ENCODE peak calls at places on chromosome 1, in seven cellular contexts. R is HCT116; G is naive thymus-derived CD8-positive, alpha-beta T cell; Q is stimulated activated naive CD4-positive, alpha-beta T cell treated with Interleukin-2 at 50 U/mL for 16 hours; D is Right ventricle myocardium superior; X is T-helper 17 cell; A is stimulated activated CD8-positive, alpha-beta memory T cell treated with anti-CD3 and anti-CD28 coated beads, Interleukin-7, amount 100 ng/mL, for 4 hours. M is an unnamed sample.

GRCh38 chr1:112445591-112445990 is 49.6 kb downstream of the CTTNBP2NL start:
- DNase-seq in A (no peak), X (no peak), Q (no peak), G (no peak), D (no peak), R (no peak), M (no peak)

GRCh38 chr1:87956072-87956471 is 627.4 kb downstream of the LMO4 start:
- DNase-seq in A (no peak), Q (no peak), R (peak; percentile 32), G (no peak), D (no peak), X (no peak), M (no peak)

GRCh38 chr1:173297798-173298391 is 90.8 kb upstream of the TNFSF4 start:
- DNase-seq in A (no peak), X (no peak), G (no peak), R (no peak), D (no peak), Q (peak; percentile 34), M (no peak)

GRCh38 chr1:151347523-151348246 is 633 bp upstream of the RFX5 start:
- DNase-seq in D (no peak), G (no peak), X (no peak), Q (no peak), A (no peak), R (no peak), M (no peak)

GRCh38 chr1:179178135-179178630 is 51.3 kb downstream of the ABL2 start:
- DNase-seq in R (no peak), X (no peak), A (no peak), G (no peak), Q (no peak), D (no peak), M (no peak)

GRCh38 chr1:116002781-116003455 is 26.6 kb downstream of the SLC22A15 start:
- DNase-seq in D (no peak), X (no peak), G (no peak), A (no peak), Q (no peak), R (no peak), M (no peak)

GRCh38 chr1:60255565-60255964 is 182.0 kb upstream of the C1orf87 start:
- DNase-seq in R (no peak), X (no peak), Q (no peak), D (no peak), A (no peak), G (no peak), M (no peak)

GRCh38 chr1:35058990-35059389 is 20.2 kb upstream of the ZMYM1 start:
- DNase-seq in D (no peak), A (no peak), Q (no peak), G (no peak), X (no peak), R (no peak), M (no peak)

GRCh38 chr1:64019818-64020217 is 183.6 kb upstream of the UBE2U start:
- DNase-seq in Q (no peak), R (no peak), D (no peak), G (no peak), X (no peak), A (no peak), M (no peak)

GRCh38 chr1:41827991-41828570 is 90.6 kb downstream of the HIVEP3 start:
- DNase-seq in R (no peak), A (no peak), Q (no peak), G (no peak), D (no peak), X (no peak), M (no peak)

GRCh38 chr1:47921935-47922415 is 75.2 kb downstream of the TRABD2B start:
- DNase-seq in X (no peak), A (no peak), Q (no peak), R (no peak), D (no peak), G (no peak), M (no peak)

GRCh38 chr1:27166351-27166802 is 11.5 kb upstream of the SLC9A1 start:
- DNase-seq in D (no peak), R (no peak), A (no peak), X (no peak), G (no peak), Q (no peak), M (no peak)

GRCh38 chr1:160209656-160210046 is 4.5 kb downstream of the PEA15 start:
- DNase-seq in R (no peak), X (no peak), Q (no peak), D (peak; percentile 77), G (no peak), A (no peak), M (no peak)